ENCODE peak calls at places on chromosomes 5 and 9, in ten cellular contexts. S, B, H, U, L, Y, W, J, E and V are unnamed samples.

GRCh38 chr9:2943016-2943415 is 99.1 kb upstream of the PUM3 start:
- DNase-seq in S (no peak), B (no peak), H (no peak), U (no peak), L (no peak), Y (no peak), W (no peak), J (no peak), E (no peak), V (no peak)

GRCh38 chr5:131589510-131590348 is 45.3 kb downstream of the RAPGEF6 start:
- DNase-seq in S (peak), B (peak), H (peak), U (peak), L (peak), Y (peak), W (peak), J (peak), E (peak), V (peak)

GRCh38 chr9:131027872-131028179 is 18.9 kb downstream of the LAMC3 start:
- DNase-seq in S (no peak), B (no peak), H (no peak), U (no peak), L (no peak), Y (no peak), W (no peak), J (no peak), E (no peak), V (no peak)

GRCh38 chr5:71922584-71923106 is 184.6 kb upstream of the MAP1B start:
- DNase-seq in S (no peak), B (no peak), H (peak), U (peak), L (no peak), Y (peak), W (peak), J (no peak), E (peak), V (peak)

GRCh38 chr5:124764992-124765611 is 18.7 kb upstream of the ZNF608 start:
- DNase-seq in S (no peak), B (no peak), H (no peak), U (no peak), L (no peak), Y (no peak), W (no peak), J (no peak), E (no peak), V (no peak)

GRCh38 chr5:3276891-3277290 is 318.7 kb upstream of the IRX1 start:
- DNase-seq in S (no peak), B (no peak), H (no peak), U (no peak), L (no peak), Y (no peak), W (no peak), J (no peak), E (no peak), V (no peak)

GRCh38 chr5:150671509-150672236 is 10.6 kb downstream of the MYOZ3 start:
- DNase-seq in S (no peak), B (peak), H (no peak), U (no peak), L (no peak), Y (no peak), W (no peak), J (no peak), E (no peak), V (no peak)

GRCh38 chr5:14138608-14139540 is 4.3 kb upstream of the TRIO start:
- DNase-seq in S (no peak), B (no peak), H (no peak), U (no peak), L (no peak), Y (no peak), W (no peak), J (no peak), E (no peak), V (no peak)

GRCh38 chr9:75378036-75378435 is 289.7 kb downstream of the OSTF1 start:
- DNase-seq in S (peak), B (no peak), H (no peak), U (no peak), L (no peak), Y (no peak), W (peak), J (no peak), E (no peak), V (peak)

GRCh38 chr5:18772475-18772874 is 1138.2 kb downstream of the TAF11L14 start:
- DNase-seq in S (no peak), B (no peak), H (no peak), U (no peak), L (no peak), Y (peak), W (peak), J (no peak), E (no peak), V (peak)

GRCh38 chr5:61401726-61402125 is 69.7 kb downstream of the ZSWIM6 start:
- DNase-seq in S (no peak), B (no peak), H (peak), U (peak), L (no peak), Y (peak), W (peak), J (no peak), E (no peak), V (peak)

GRCh38 chr5:135462304-135462703 is 10.2 kb upstream of the TIFAB start:
- DNase-seq in S (peak), B (peak), H (peak), U (peak), L (peak), Y (peak), W (peak), J (peak), E (peak), V (peak)

GRCh38 chr9:72888032-72888431 is 64.8 kb downstream of the ALDH1A1 start:
- DNase-seq in S (no peak), B (no peak), H (no peak), U (no peak), L (no peak), Y (no peak), W (no peak), J (no peak), E (no peak), V (no peak)

GRCh38 chr9:88988796-88989641 is 2.2 kb upstream of the S1PR3 start:
- DNase-seq in S (no peak), B (no peak), H (peak), U (peak), L (no peak), Y (peak), W (no peak), J (peak), E (no peak), V (peak)

GRCh38 chr5:146341854-146342253 is 3.2 kb downstream of the POU4F3 start:
- DNase-seq in S (no peak), B (no peak), H (no peak), U (no peak), L (no peak), Y (no peak), W (no peak), J (no peak), E (no peak), V (no peak)

GRCh38 chr9:133090187-133090586 is 28.4 kb downstream of the CEL start:
- DNase-seq in S (no peak), B (no peak), H (no peak), U (no peak), L (no peak), Y (no peak), W (no peak), J (no peak), E (no peak), V (no peak)

GRCh38 chr5:141427783-141428426 is 2.4 kb upstream of the PCDHGA12 start:
- DNase-seq in S (no peak), B (no peak), H (no peak), U (no peak), L (no peak), Y (no peak), W (no peak), J (no peak), E (no peak), V (no peak)

GRCh38 chr5:5351288-5352089 is 71.0 kb upstream of the ICE1 start:
- DNase-seq in S (no peak), B (no peak), H (no peak), U (peak), L (no peak), Y (no peak), W (peak), J (no peak), E (peak), V (no peak)

GRCh38 chr9:137333016-137333726 is 31.1 kb upstream of the NRARP start:
- DNase-seq in S (no peak), B (no peak), H (peak), U (peak), L (no peak), Y (no peak), W (no peak), J (no peak), E (no peak), V (peak)

GRCh38 chr5:102599289-102599688 is 100.5 kb upstream of the SLCO6A1 start:
- DNase-seq in S (no peak), B (no peak), H (no peak), U (no peak), L (no peak), Y (no peak), W (no peak), J (no peak), E (no peak), V (no peak)

GRCh38 chr5:132274050-132274869 is 16.8 kb downstream of the PDLIM4 start:
- DNase-seq in S (peak), B (no peak), H (no peak), U (no peak), L (no peak), Y (no peak), W (no peak), J (no peak), E (no peak), V (no peak)

GRCh38 chr5:148636353-148636752 is 18.0 kb downstream of the HTR4 start:
- DNase-seq in S (no peak), B (no peak), H (no peak), U (no peak), L (no peak), Y (no peak), W (no peak), J (no peak), E (no peak), V (no peak)

GRCh38 chr9:738209-738915 is 103.1 kb upstream of the DMRT1 start:
- DNase-seq in S (no peak), B (no peak), H (peak), U (peak), L (no peak), Y (peak), W (peak), J (no peak), E (peak), V (peak)

GRCh38 chr5:150066436-150066835 is 19.9 kb downstream of the CSF1R start:
- DNase-seq in S (no peak), B (no peak), H (no peak), U (no peak), L (no peak), Y (no peak), W (no peak), J (no peak), E (no peak), V (no peak)

GRCh38 chr5:179124853-179125788 is 64.9 kb downstream of the ZNF354C start:
- DNase-seq in S (no peak), B (no peak), H (no peak), U (no peak), L (no peak), Y (no peak), W (no peak), J (no peak), E (no peak), V (no peak)

DNA sequence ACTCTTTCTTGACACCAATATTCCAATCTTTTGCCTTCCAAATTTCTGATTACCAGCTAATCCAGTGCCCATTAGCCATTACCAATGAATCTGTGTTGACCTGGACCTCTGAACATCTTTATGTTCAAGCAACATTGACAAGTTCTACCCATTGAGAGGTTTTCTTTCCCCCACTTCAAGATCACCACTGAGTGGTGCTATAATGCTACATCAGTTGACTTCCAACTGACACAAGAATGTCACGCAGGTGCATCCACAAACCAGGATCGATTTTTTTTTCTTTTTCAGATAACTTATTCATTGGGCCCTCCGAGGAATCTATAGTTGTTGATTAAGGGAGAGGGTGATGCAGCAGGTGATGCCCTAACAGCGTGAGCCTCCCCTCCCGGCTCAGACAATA is 102.6 kb downstream of the SLC1A3 start:
- DNase-seq in S (no peak), B (no peak), H (no peak), U (no peak), L (no peak), Y (no peak), W (no peak), J (no peak), E (no peak), V (no peak)
- H3K4me3 ChIP-seq in S (no peak), B (no peak), H (no peak), U (no peak), L (no peak), Y (no peak), W (no peak), J (no peak), E (no peak), V (no peak)

DNA sequence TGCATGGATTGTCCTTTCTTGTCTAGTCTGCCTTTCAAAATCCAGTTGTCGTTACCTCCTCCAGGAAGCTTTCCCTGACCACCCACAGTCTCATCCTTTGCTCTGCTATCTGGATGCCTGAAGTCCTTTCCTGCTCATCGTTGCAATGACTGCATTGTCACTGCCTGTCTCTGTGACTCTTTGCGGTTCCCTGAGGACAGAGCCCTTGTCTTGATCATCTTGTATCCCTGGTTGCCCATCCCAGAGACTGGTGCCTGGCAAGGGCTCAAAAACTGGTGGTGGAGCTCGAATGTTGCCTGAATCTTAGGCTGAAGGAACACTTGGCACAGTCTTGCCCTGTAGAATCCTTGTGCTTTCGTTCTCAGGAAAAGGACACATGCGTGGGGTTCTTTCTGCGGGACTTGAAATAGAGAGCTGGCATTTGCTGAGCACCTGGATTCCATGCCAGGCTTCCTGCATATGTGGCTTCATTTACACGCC is 2.4 kb downstream of the NEURL1B start:
- DNase-seq in S (no peak), B (no peak), H (no peak), U (no peak), L (no peak), Y (no peak), W (no peak), J (no peak), E (no peak), V (no peak)
- H3K4me3 ChIP-seq in S (peak), B (no peak), H (no peak), U (no peak), L (no peak), Y (no peak), W (no peak), J (no peak), E (no peak), V (no peak)

GRCh38 chr9:121286973-121287721 is 19.2 kb downstream of the GSN start:
- DNase-seq in S (peak), B (no peak), H (peak), U (peak), L (no peak), Y (peak), W (peak), J (no peak), E (peak), V (peak)

GRCh38 chr9:121284733-121285451 is 16.9 kb downstream of the GSN start:
- DNase-seq in S (no peak), B (no peak), H (no peak), U (no peak), L (no peak), Y (no peak), W (no peak), J (no peak), E (no peak), V (no peak)

GRCh38 chr9:121288557-121288873 is 20.6 kb downstream of the GSN start:
- DNase-seq in S (peak), B (no peak), H (no peak), U (no peak), L (no peak), Y (no peak), W (no peak), J (no peak), E (no peak), V (no peak)

GRCh38 chr9:121285835-121286687 is 18.1 kb downstream of the GSN start:
- DNase-seq in S (peak), B (no peak), H (peak), U (peak), L (no peak), Y (peak), W (peak), J (no peak), E (peak), V (peak)

GRCh38 chr9:121286688-121286972 is 18.7 kb downstream of the GSN start:
- DNase-seq in S (no peak), B (no peak), H (no peak), U (no peak), L (no peak), Y (no peak), W (no peak), J (no peak), E (no peak), V (no peak)
- H3K4me3 ChIP-seq in S (peak), B (no peak), H (no peak), U (no peak), L (no peak), Y (no peak), W (no peak), J (no peak), E (peak), V (no peak)

DNA sequence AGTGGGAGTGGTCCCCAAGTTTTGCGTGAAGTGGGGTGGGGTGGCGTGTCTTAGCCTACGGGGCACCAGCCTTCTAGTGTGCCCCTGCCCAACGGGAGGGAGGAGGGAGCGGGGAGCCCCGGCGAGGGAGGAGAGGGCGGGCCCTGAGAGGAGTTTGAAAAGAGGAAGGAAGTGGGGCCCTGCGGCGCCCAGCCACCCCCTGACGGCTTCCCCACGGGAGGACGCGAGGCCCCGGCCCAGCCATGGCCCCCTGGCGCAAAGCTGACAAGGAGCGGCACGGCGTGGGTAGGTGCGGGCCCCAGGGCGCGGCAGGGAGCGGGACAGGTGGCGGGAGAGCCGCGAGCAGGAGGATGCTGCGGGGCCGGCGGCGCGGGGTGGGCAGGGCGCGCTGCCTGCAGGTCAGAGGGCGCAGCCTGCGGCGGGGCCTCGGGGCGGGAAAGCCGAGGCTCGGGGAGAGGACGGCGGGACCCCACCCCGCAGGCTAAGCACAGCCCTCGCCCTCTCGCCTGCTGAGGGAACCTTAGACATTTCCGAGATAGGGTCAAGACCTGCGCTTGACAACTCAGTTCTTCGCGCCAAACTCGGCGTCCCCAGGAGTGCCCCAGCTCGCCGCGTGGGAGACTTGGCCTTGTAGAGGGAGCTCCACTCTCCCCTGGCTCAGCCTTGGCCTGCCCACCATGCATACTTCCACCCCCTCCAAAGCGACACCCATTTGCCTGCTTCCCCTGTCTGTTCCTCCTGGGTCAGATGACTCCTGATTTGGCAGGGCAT is at the start of gene DOCK2:
- DNase-seq in S (peak), B (peak), H (no peak), U (no peak), L (peak), Y (no peak), W (no peak), J (peak), E (no peak), V (no peak)
- H3K4me3 ChIP-seq in S (peak), B (peak), H (no peak), U (peak), L (peak), Y (peak), W (peak), J (peak), E (no peak), V (peak)

GRCh38 chr5:175444060-175444904 is at the start of gene DRD1:
- DNase-seq in S (peak), B (peak), H (peak), U (peak), L (peak), Y (peak), W (peak), J (peak), E (no peak), V (peak)
- H3K4me3 ChIP-seq in S (peak), B (no peak), H (peak), U (no peak), L (peak), Y (no peak), W (peak), J (no peak), E (peak), V (no peak)

DNA sequence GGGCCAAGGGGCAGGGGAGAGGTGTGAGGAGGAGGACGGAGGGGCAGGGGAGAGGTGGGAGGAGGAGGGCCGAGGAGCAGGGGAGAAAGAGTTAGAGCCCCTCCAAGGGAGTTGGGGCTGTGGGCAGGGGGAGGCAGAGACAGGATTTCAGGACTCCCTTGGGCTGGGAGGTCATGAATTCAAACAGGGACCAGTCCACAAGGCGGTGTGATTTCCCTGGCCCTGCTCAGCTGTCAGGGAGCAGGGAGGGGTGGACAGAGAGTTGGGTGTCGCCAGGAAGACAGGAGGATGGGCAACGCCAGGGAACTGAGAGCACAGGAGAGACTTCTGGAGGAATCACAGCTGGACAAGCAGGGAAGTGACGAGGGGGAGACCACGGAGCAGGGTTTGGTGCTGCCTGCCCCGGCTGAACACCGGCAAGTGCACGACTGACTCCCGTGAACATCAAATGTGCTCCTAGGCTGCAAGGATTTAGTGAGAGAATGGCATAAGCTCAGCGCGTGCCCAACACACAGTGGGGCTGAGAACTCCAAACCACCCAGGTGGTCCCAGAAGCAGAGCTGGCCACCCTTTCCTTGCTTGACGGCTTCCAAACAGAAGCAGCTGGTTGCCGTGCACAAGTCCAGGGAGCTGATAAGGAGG is 17.8 kb upstream of the OLFM1 start:
- DNase-seq in S (no peak), B (no peak), H (no peak), U (no peak), L (no peak), Y (no peak), W (no peak), J (no peak), E (no peak), V (no peak)
- H3K4me3 ChIP-seq in S (no peak), B (no peak), H (no peak), U (no peak), L (no peak), Y (no peak), W (no peak), J (no peak), E (no peak), V (no peak)

DNA sequence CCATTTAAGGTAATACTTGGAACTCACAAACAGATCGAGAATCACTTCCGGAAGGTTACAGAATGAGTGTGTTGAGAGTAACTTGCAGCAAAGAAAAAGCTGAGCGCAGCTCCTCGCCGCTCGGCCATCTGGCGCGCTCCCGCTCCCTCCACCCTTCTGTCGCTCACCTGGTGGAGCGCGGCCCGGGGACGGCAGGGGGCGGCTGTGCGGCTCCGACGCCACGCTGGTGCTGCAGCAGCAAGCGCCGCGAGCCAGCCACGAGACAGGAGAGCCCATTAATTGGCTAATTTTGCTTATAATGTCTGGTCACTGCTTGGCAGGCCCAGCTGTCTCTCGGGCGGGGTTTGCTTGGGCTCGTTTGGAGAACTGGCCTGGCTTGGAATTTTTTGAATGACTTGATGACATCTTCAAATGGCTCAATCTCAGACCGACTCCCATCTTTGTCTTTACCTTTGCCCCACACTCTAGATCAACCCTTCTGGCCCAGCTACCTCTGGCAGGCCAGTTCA is 601.8 kb downstream of the CCDC171 start:
- DNase-seq in S (peak), B (peak), H (no peak), U (peak), L (no peak), Y (peak), W (no peak), J (peak), E (no peak), V (peak)
- H3K4me3 ChIP-seq in S (no peak), B (no peak), H (no peak), U (no peak), L (no peak), Y (peak), W (no peak), J (no peak), E (no peak), V (peak)